ENCODE peak calls at places on chromosomes 7 and 10, in seven cellular contexts. D, E, G, U, T, B and W are unnamed samples. For H3K9me3, the result is how much of the 10 kb centered on the place peaks cover.

GRCh38 chr10:80465839-80466590 is 11.9 kb downstream of the TSPAN14 start:
- DNase-seq in D (no peak), E (no peak), G (no peak), U (no peak), T (no peak), B (no peak), W (no peak)

GRCh38 chr10:127024655-127025054 is 119.4 kb downstream of the DOCK1 start:
- DNase-seq in D (no peak), E (no peak), G (no peak), U (no peak), T (no peak), B (no peak), W (no peak)

GRCh38 chr10:103630156-103630555 is 136.7 kb downstream of the NEURL1 start:
- DNase-seq in D (no peak), E (no peak), G (no peak), U (no peak), T (no peak), B (no peak), W (no peak)

GRCh38 chr10:124092270-124093075 is 925 bp downstream of the CHST15 start:
- DNase-seq in D (peak), E (peak), G (peak), U (no peak), T (peak), B (peak), W (peak)

GRCh38 chr10:125128397-125129075 is 31.8 kb downstream of the CTBP2 start:
- DNase-seq in D (no peak), E (no peak), G (no peak), U (no peak), T (no peak), B (no peak), W (no peak)

GRCh38 chr10:28684157-28684985 is 7.0 kb downstream of the BAMBI start:
- DNase-seq in D (no peak), E (no peak), G (no peak), U (no peak), T (no peak), B (no peak), W (no peak)

GRCh38 chr7:127107601-127108007 is 145.1 kb downstream of the GRM8 start:
- DNase-seq in D (no peak), E (peak), G (peak), U (peak), T (peak), B (peak), W (peak)

GRCh38 chr7:85554294-85554877 is 367.5 kb upstream of the SEMA3D start:
- DNase-seq in D (no peak), E (no peak), G (peak), U (peak), T (no peak), B (peak), W (peak)

GRCh38 chr7:138970979-138971378 is 10.2 kb downstream of the KIAA1549 start:
- DNase-seq in D (no peak), E (no peak), G (no peak), U (no peak), T (no peak), B (no peak), W (no peak)

GRCh38 chr7:916291-916941 is 38.1 kb downstream of the ADAP1 start:
- DNase-seq in D (peak), E (no peak), G (no peak), U (no peak), T (peak), B (no peak), W (peak)

GRCh38 chr7:94875221-94875620 is 32.2 kb upstream of the PPP1R9A start:
- DNase-seq in D (no peak), E (no peak), G (no peak), U (no peak), T (no peak), B (no peak), W (no peak)

GRCh38 chr7:121504478-121504877 is 108.4 kb upstream of the FAM3C start:
- DNase-seq in D (no peak), E (no peak), G (no peak), U (peak), T (no peak), B (peak), W (no peak)

GRCh38 chr7:66167773-66168367 is 37.3 kb upstream of the TPST1 start:
- DNase-seq in D (no peak), E (no peak), G (no peak), U (peak), T (no peak), B (peak), W (no peak)

GRCh38 chr10:32333849-32334248 is 13.1 kb downstream of the EPC1 start:
- DNase-seq in D (no peak), E (no peak), G (no peak), U (no peak), T (no peak), B (no peak), W (no peak)
- H3K9me3 ChIP-seq in D (under half), E (under half), G (under half), U (under half), T (under half), B (under half), W (under half)

DNA sequence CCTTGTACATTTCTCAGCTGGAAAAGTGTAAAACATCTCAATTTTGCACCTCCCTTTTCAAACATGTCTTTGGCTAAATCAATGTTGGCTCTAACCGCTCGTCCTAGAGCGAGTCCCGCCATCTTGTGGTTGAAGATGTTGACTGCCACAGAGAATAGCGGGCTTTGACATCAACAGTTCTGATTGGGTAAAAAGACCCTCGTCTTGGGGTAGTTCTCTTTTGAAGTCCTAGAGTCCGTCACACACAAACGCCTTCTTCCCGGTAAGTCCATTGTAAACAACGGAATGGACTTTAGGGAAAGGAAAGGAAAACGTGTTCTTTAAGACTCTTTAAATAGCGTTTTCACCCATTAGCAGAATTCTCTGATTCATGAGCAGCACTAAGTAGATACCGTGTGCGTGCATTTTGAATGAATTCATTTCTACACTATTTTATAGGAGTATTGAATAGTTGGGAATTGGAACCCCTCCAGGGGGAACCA is 454 bp upstream of the RPP30 start:
- DNase-seq in D (no peak), E (no peak), G (peak), U (peak), T (peak), B (no peak), W (peak)
- TF ChIP-seq CTCF in D (peak), E (no peak), G (no peak), U (peak), T (peak), B (peak), W (peak)

DNA sequence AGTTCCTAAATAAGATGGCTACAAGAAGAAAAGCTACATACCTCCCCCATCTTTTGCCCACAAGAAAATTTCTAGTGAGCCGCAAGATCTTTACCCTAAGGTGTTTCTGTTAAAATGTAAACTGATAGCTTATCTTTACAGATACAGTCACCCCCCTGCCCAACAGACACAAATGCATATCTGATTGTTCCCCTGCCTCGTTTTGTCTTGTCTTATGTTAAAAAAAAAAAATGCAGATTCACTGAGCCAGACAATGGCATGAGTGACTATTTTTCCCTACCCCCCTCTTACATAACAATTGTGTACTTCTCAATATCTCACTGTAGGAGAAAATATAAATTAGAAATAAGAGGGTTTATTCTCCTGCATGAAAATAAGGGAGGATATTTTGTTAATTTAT is 8.5 kb downstream of the ZNF138 start:
- DNase-seq in D (no peak), E (no peak), G (no peak), U (no peak), T (no peak), B (no peak), W (no peak)
- H3K9me3 ChIP-seq in D (under half), E (under half), G (under half), U (under half), T (under half), B (under half), W (under half)

GRCh38 chr10:86830043-86830591 is 73.7 kb downstream of the BMPR1A start:
- DNase-seq in D (no peak), E (no peak), G (no peak), U (no peak), T (no peak), B (no peak), W (no peak)

GRCh38 chr10:86825366-86825765 is 68.9 kb downstream of the BMPR1A start:
- DNase-seq in D (no peak), E (no peak), G (no peak), U (no peak), T (no peak), B (no peak), W (no peak)

GRCh38 chr10:86828145-86828544 is 71.7 kb downstream of the BMPR1A start:
- DNase-seq in D (no peak), E (no peak), G (no peak), U (no peak), T (no peak), B (no peak), W (no peak)

GRCh38 chr10:86827639-86828038 is 71.2 kb downstream of the BMPR1A start:
- DNase-seq in D (no peak), E (no peak), G (no peak), U (no peak), T (no peak), B (peak), W (no peak)

GRCh38 chr10:86829472-86829871 is 73.1 kb downstream of the BMPR1A start:
- DNase-seq in D (no peak), E (peak), G (no peak), U (no peak), T (no peak), B (peak), W (no peak)
- TF ChIP-seq CTCF in D (no peak), E (no peak), G (no peak), U (no peak), T (no peak), B (no peak), W (no peak)

DNA sequence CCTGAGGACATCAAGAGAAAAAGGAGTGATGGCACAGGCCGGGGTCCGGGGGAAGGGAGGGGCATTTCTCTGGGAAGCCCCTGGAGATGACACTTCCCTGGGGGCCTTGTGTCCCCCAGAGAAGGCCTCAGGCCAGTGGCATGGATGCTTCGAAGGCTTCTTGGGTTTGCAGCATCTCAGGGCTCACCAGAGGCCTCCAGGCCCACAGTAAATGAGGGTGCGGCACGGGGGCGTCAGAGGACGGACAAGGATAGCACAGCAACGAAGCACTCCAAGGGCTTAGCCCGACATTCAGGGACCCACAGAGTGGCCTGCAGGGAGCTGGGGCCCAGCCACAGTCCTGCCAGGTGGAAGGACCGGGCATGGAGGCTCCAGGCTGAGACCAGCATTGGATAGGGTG is 71.6 kb downstream of the ADARB2 start:
- DNase-seq in D (no peak), E (no peak), G (no peak), U (no peak), T (no peak), B (no peak), W (no peak)
- H3K9me3 ChIP-seq in D (under half), E (under half), G (under half), U (half or more), T (under half), B (under half), W (under half)

GRCh38 chr10:13352519-13352918 is 4.4 kb upstream of the SEPHS1 start:
- DNase-seq in D (no peak), E (no peak), G (no peak), U (no peak), T (no peak), B (no peak), W (no peak)
- TF ChIP-seq CTCF in D (no peak), E (no peak), G (no peak), U (no peak), T (peak), B (no peak), W (peak)

DNA sequence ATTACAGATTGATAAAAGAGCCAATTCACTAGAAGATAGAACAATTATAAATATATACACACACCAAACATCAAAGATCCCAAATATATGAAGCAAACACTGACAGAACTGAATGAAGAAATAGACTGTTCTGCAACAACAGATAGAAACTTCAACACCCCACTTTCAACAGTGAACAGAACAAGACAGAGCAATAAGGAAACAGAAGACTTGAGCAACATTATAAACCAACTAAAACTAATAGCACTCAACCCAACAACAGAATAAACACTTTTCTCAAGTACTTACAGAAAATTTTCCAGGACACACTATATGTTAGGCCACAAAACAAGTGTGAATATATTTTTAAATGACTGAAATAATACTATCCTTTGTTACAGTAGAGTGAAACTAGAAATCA is 10.9 kb downstream of the CDCA7L start:
- DNase-seq in D (no peak), E (no peak), G (no peak), U (no peak), T (no peak), B (no peak), W (no peak)
- H3K9me3 ChIP-seq in D (under half), E (under half), G (under half), U (under half), T (under half), B (under half), W (under half)

GRCh38 chr7:40701836-40702551 is 567.2 kb downstream of the SUGCT start:
- DNase-seq in D (no peak), E (no peak), G (no peak), U (no peak), T (no peak), B (no peak), W (no peak)

GRCh38 chr7:40709077-40709964 is 574.5 kb downstream of the SUGCT start:
- DNase-seq in D (no peak), E (no peak), G (no peak), U (no peak), T (no peak), B (no peak), W (no peak)

GRCh38 chr7:40700653-40701475 is 566.1 kb downstream of the SUGCT start:
- DNase-seq in D (no peak), E (no peak), G (no peak), U (no peak), T (no peak), B (no peak), W (no peak)

GRCh38 chr7:40706829-40707228 is 572.0 kb downstream of the SUGCT start:
- DNase-seq in D (no peak), E (no peak), G (no peak), U (no peak), T (no peak), B (no peak), W (no peak)

DNA sequence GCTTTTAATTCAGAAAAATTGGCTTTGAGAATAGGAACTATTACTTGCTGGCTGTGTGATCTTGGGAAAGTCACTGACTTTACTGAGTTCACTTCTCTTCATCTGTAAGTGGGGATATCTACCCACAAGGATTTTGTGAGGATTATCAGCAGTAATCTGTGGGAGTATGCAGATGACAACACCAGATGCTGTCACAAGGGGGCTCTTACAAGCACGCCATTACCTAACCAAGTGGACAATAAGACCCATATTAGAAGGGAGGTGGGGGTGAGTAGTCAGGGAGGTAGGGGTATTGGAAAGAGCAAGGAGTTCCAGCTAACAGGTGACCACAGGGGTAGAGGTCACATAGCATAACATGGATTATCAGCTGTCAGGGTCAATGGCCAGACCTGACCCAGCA is 569.4 kb downstream of the SUGCT start:
- DNase-seq in D (no peak), E (no peak), G (no peak), U (no peak), T (no peak), B (no peak), W (no peak)
- TF ChIP-seq CTCF in D (no peak), E (no peak), G (no peak), U (peak), T (no peak), B (peak), W (peak)

GRCh38 chr7:137873979-137874378 is 27.2 kb upstream of the DGKI start:
- DNase-seq in D (no peak), E (no peak), G (no peak), U (no peak), T (no peak), B (no peak), W (no peak)
- H3K9me3 ChIP-seq in D (under half), E (under half), G (under half), U (under half), T (under half), B (under half), W (under half)